ENCODE peak calls at places on chromosome 18, in four cellular contexts. G is right atrium auricular region, T is MV-4-11, M is dermis microvascular lymphatic vessel endothelial cell. X is an unnamed sample.

GRCh38 chr18:35459997-35460396 is 37.8 kb downstream of the INO80C start:
- DNase-seq in G (no peak), T (no peak), M (no peak), X (no peak)

GRCh38 chr18:55018602-55019001 is 59.3 kb upstream of the CCDC68 start:
- DNase-seq in G (no peak), T (no peak), M (no peak), X (no peak)

GRCh38 chr18:52352920-52353319 is 12.9 kb downstream of the DCC start:
- DNase-seq in G (no peak), T (no peak), M (no peak), X (no peak)

GRCh38 chr18:11047156-11047555 is 102.2 kb downstream of the PIEZO2 start:
- DNase-seq in G (no peak), T (no peak), M (no peak), X (no peak)

GRCh38 chr18:51250458-51251024 is 53.1 kb upstream of the MEX3C start:
- DNase-seq in G (no peak), T (no peak), M (no peak), X (no peak)

GRCh38 chr18:49546719-49547273 is 15.1 kb upstream of the LIPG start:
- DNase-seq in G (no peak), T (no peak), M (no peak), X (no peak)

GRCh38 chr18:62438402-62438801 is 84.4 kb upstream of the ZCCHC2 start:
- DNase-seq in G (no peak), T (no peak), M (no peak), X (no peak)

GRCh38 chr18:32042337-32042736 is 23.7 kb downstream of the RNF125 start:
- DNase-seq in G (no peak), T (peak), M (no peak), X (no peak)

GRCh38 chr18:10304853-10305252 is 149.6 kb upstream of the APCDD1 start:
- DNase-seq in G (peak), T (peak), M (no peak), X (no peak)

GRCh38 chr18:48662021-48662661 is 123.3 kb downstream of the CTIF start:
- DNase-seq in G (no peak), T (peak), M (no peak), X (no peak)

GRCh38 chr18:45958730-45959129 is 8.4 kb downstream of the EPG5 start:
- DNase-seq in G (no peak), T (no peak), M (no peak), X (no peak)

GRCh38 chr18:79259218-79259617 is 136.5 kb upstream of the NFATC1 start:
- DNase-seq in G (no peak), T (no peak), M (no peak), X (no peak)

GRCh38 chr18:28147674-28148171 is 29.2 kb downstream of the CDH2 start:
- DNase-seq in G (no peak), T (no peak), M (no peak), X (no peak)

GRCh38 chr18:68660355-68661183 is 54.3 kb downstream of the TMX3 start:
- DNase-seq in G (no peak), T (peak), M (peak), X (no peak)

GRCh38 chr18:55314615-55315237 is 273.3 kb downstream of the TCF4 start:
- DNase-seq in G (no peak), T (no peak), M (no peak), X (no peak)

GRCh38 chr18:5995626-5996025 is 100.3 kb upstream of the TMEM200C start:
- DNase-seq in G (no peak), T (no peak), M (no peak), X (no peak)

GRCh38 chr18:55634545-55634944 is 46.6 kb upstream of the TCF4 start:
- DNase-seq in G (no peak), T (peak), M (no peak), X (no peak)

GRCh38 chr18:36130039-36130831 is 536 bp downstream of the ELP2 start:
- DNase-seq in G (no peak), T (no peak), M (no peak), X (no peak)

GRCh38 chr18:50722311-50722710 is 97.5 kb downstream of the MRO start:
- DNase-seq in G (no peak), T (no peak), M (no peak), X (no peak)

GRCh38 chr18:35334821-35335220 is 9.4 kb downstream of the ZNF24 start:
- DNase-seq in G (no peak), T (no peak), M (no peak), X (no peak)

GRCh38 chr18:32911660-32912284 is 138.9 kb upstream of the KLHL14 start:
- DNase-seq in G (no peak), T (no peak), M (no peak), X (no peak)

X was measured in coronary artery.